ENCODE peak calls at places on chromosome 18, in four cellular contexts. G is A549, H is GM12878, P is K562. W is an unnamed sample.

GRCh38 chr18:79530821-79531220 is 135.1 kb downstream of the NFATC1 start:
- DNase-seq in P (no peak), G (no peak), H (no peak), W (no peak)

GRCh38 chr18:9688036-9688741 is 19.9 kb upstream of the RAB31 start:
- DNase-seq in G (no peak), P (peak), H (no peak), W (no peak)

GRCh38 chr18:32386466-32386865 is 84.2 kb downstream of the GAREM1 start:
- DNase-seq in H (no peak), G (no peak), P (no peak), W (no peak)

GRCh38 chr18:7116832-7117389 is 686 bp downstream of the LAMA1 start:
- DNase-seq in G (no peak), P (no peak), H (no peak), W (no peak)

GRCh38 chr18:46756172-46756558 is 688 bp downstream of the ST8SIA5 start:
- DNase-seq in P (no peak), H (no peak), G (no peak), W (no peak)

GRCh38 chr18:77524909-77525308 is 275.3 kb downstream of the GALR1 start:
- DNase-seq in H (no peak), P (no peak), G (no peak), W (no peak)

GRCh38 chr18:44143054-44143453 is 537.6 kb upstream of the SETBP1 start:
- DNase-seq in P (no peak), H (no peak), G (no peak), W (no peak)

GRCh38 chr18:23204589-23205235 is 69.4 kb downstream of the CABLES1 start:
- DNase-seq in P (no peak), G (no peak), H (no peak), W (no peak)

GRCh38 chr18:23301971-23302370 is 151.1 kb upstream of the RIOK3 start:
- DNase-seq in H (no peak), G (no peak), P (no peak), W (no peak)

GRCh38 chr18:52333860-52334259 is 6.1 kb upstream of the DCC start:
- DNase-seq in P (no peak), G (no peak), H (no peak), W (peak)

GRCh38 chr18:6591491-6591890 is 138.0 kb upstream of the ARHGAP28 start:
- DNase-seq in H (no peak), G (no peak), P (no peak), W (no peak)

GRCh38 chr18:70263336-70263735 is 25.5 kb upstream of the SOCS6 start:
- DNase-seq in H (no peak), G (no peak), P (no peak), W (no peak)

GRCh38 chr18:3409811-3410210 is 40.2 kb upstream of the TGIF1 start:
- DNase-seq in H (no peak), P (no peak), G (no peak), W (no peak)

GRCh38 chr18:35610089-35610488 is 28.5 kb downstream of the GALNT1 start:
- DNase-seq in G (no peak), P (no peak), H (no peak), W (no peak)

GRCh38 chr18:3305933-3306332 is 44.0 kb downstream of the MYL12B start:
- DNase-seq in P (peak), H (no peak), G (no peak), W (peak)

GRCh38 chr18:8423051-8423558 is 186.1 kb upstream of the RAB12 start:
- DNase-seq in H (no peak), P (peak), G (no peak), W (no peak)

GRCh38 chr18:22705328-22705727 is 227.8 kb upstream of the RBBP8 start:
- DNase-seq in H (no peak), P (no peak), G (peak), W (peak)

GRCh38 chr18:3151379-3152264 is 68.1 kb downstream of the MYOM1 start:
- DNase-seq in H (no peak), G (peak), P (peak), W (peak)

GRCh38 chr18:9380571-9381390 is 46.2 kb downstream of the TWSG1 start:
- DNase-seq in G (no peak), P (no peak), H (no peak), W (no peak)

GRCh38 chr18:25228410-25228809 is 123.6 kb downstream of the ZNF521 start:
- DNase-seq in H (no peak), P (no peak), G (no peak), W (no peak)

GRCh38 chr18:67104700-67105284 is 411.7 kb downstream of the DSEL start:
- DNase-seq in H (no peak), G (peak), P (peak), W (peak)

GRCh38 chr18:5895886-5896740 is 791 bp upstream of the TMEM200C start:
- DNase-seq in H (no peak), G (no peak), P (no peak), W (no peak)

GRCh38 chr18:70373062-70373519 is 84.2 kb downstream of the SOCS6 start:
- DNase-seq in P (no peak), G (peak), H (no peak), W (peak)

GRCh38 chr18:25322806-25323205 is 29.2 kb downstream of the ZNF521 start:
- DNase-seq in G (no peak), H (no peak), P (no peak), W (no peak)

GRCh38 chr18:79191956-79192355 is 122.8 kb downstream of the ATP9B start:
- DNase-seq in H (no peak), P (no peak), G (no peak), W (no peak)

GRCh38 chr18:45339819-45340550 is 275.3 kb upstream of the SLC14A2 start:
- DNase-seq in H (no peak), G (no peak), P (no peak), W (no peak)

GRCh38 chr18:25453556-25454269 is 101.7 kb upstream of the ZNF521 start:
- DNase-seq in P (no peak), H (no peak), G (no peak), W (no peak)

DNA sequence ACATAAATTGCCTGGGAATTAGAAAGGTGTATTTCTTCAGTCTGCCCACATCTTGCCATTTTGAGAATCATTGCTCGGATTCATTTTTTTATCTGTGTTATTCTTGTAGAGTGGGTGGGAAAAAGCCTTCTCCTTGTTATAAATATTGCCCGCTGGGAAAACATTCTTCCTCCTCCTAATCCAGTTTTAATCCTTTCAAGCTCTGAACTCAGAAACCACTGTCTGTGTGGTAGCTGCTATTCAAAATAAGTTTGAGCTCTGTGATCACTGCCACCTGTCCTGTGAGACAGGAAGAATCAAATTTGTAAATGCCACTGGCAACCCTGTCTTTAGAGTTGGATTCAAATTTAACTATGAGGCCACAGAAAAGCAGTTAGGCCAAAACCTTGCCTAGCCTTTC is 1875.2 kb upstream of the PIK3C3 start:
- DNase-seq in G (no peak), P (no peak), H (no peak), W (no peak)
- TF ChIP-seq MAX in G (no peak), P (no peak), H (no peak), W (no peak)

DNA sequence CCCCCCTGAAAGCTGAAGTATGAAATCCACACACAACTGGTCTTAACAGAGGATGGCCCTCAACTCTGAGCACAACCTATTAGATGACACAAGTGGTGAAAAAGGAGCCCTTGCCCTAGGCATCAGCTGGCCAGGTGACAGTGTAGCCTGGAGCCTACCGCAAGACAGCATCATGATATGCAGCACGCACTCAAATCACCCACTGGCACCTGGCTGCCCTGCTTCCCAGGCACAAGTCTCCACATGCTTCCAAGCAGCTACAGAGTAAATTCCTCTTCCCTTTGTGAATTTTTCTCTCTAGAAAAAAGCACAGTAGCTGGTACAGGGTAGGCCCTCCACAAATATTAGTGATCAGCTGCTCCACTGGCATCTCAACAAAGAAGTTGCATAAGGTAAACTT is 6.0 kb downstream of the FBXO15 start:
- DNase-seq in P (no peak), G (no peak), H (no peak), W (no peak)
- TF ChIP-seq MYC in P (no peak), G (no peak), H (no peak), W (no peak)

GRCh38 chr18:63084220-63084619 is 235.3 kb downstream of the BCL2 start:
- DNase-seq in G (no peak), H (no peak), P (no peak), W (no peak)
- TF ChIP-seq MAX in G (no peak), H (no peak), P (no peak), W (no peak)

GRCh38 chr18:48060947-48061346 is 130.5 kb upstream of the SMAD2 start:
- DNase-seq in P (no peak), G (no peak), H (no peak), W (no peak)

GRCh38 chr18:48059363-48060109 is 129.1 kb upstream of the SMAD2 start:
- DNase-seq in G (no peak), P (no peak), H (no peak), W (no peak)

GRCh38 chr18:48058486-48058885 is 128.0 kb upstream of the SMAD2 start:
- DNase-seq in P (no peak), H (no peak), G (no peak), W (no peak)

GRCh38 chr18:48061781-48062570 is 131.5 kb upstream of the SMAD2 start:
- DNase-seq in H (no peak), P (no peak), G (no peak), W (no peak)

DNA sequence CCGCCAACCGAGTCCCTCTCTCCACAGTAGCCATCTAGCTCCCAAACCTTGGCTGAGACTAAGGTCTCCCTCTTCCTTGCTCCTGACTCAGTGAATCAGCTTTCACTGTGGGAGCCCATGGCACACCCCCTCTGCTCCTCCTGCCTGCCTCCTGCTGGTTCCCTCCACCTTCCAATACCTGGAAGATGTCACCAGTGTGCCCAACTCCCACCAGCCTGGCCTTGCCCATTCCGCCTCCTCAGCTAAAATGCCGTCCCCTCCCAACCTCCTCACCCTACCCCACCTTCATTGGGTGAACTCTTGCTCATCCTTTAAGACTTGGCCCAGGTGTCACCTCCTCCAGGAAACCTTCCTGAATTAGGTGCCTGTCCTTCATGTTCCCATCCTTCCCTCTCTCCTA is 129.9 kb upstream of the SMAD2 start:
- DNase-seq in H (no peak), P (no peak), G (no peak), W (no peak)
- TF ChIP-seq MYC in H (no peak), P (no peak), G (no peak), W (no peak)

DNA sequence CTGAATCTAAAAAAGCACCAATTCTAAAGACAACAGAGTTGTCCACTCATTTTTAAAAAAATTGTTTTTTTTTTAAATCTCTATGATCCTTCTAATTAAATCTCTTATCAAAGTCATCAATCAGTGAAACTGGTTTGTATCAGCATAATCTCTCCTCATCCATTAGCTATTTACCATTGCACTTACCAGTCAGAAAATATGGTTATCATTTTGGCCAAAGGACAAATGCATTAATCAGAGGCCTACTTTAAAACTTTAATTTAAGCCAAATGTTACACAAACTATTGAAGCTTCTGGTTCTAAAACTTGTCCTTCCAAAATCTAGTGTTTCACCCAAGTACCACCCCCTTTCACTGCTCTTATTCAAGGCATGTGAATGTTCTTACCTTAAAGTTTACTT is 3.8 kb downstream of the C18orf32 start:
- DNase-seq in G (no peak), P (no peak), H (no peak), W (no peak)
- TF ChIP-seq MAX in G (no peak), P (no peak), H (no peak), W (no peak)

GRCh38 chr18:74230922-74231714 is 60.6 kb downstream of the CYB5A start:
- DNase-seq in P (no peak), H (no peak), G (no peak), W (no peak)

GRCh38 chr18:74239567-74239966 is 52.2 kb downstream of the CYB5A start:
- DNase-seq in G (no peak), H (no peak), P (no peak), W (no peak)

GRCh38 chr18:74233933-74234325 is 57.8 kb downstream of the CYB5A start:
- DNase-seq in H (no peak), P (no peak), G (no peak), W (no peak)

GRCh38 chr18:74229891-74230290 is 61.9 kb downstream of the CYB5A start:
- DNase-seq in H (no peak), P (no peak), G (no peak), W (no peak)

DNA sequence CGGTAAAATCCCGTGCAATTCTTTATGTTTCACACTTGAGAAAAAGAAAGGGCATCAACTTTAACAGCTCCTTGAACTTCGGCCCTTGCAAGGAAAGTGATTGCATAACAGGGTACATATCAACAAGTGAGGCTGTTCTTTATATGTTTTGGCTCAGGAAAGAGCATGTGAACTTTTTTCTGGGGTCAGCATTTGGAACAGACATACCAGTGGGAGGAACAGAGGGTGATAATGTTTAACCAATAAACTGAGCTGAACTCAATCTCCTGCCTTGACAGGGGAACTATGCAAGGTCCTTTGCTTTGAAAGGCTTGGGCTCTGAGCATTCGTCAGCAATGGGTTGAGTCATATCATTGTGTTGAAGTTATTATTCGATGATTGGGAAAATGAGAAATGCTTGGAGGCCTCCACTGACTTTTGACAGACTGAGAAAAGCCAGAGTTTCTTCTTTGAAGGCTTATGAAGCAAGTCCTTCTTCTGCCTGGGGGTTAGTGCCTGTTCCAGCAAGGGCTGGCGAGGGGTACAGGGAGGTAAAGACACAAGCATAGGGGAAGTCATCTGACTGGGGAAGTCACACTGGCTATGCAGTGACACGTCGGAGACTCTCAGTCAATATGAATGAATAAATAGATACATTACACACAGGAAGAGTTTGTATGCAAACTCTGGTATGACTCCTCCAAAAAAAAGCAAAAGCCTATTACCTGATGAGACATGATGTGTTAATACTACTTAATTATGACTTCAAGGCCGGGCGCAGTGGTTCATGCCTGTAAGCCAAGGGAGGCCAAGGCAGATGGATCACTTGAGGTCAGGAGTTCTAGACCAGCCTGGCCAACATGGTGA is 57.2 kb downstream of the CYB5A start:
- DNase-seq in P (peak), H (no peak), G (peak), W (peak)
- TF ChIP-seq MYC in P (no peak), H (no peak), G (no peak), W (no peak)

GRCh38 chr18:27377251-27377650 is 192.1 kb upstream of the CHST9 start:
- DNase-seq in P (no peak), H (no peak), G (no peak), W (no peak)
- TF ChIP-seq MAX in P (no peak), H (no peak), G (no peak), W (no peak)

DNA sequence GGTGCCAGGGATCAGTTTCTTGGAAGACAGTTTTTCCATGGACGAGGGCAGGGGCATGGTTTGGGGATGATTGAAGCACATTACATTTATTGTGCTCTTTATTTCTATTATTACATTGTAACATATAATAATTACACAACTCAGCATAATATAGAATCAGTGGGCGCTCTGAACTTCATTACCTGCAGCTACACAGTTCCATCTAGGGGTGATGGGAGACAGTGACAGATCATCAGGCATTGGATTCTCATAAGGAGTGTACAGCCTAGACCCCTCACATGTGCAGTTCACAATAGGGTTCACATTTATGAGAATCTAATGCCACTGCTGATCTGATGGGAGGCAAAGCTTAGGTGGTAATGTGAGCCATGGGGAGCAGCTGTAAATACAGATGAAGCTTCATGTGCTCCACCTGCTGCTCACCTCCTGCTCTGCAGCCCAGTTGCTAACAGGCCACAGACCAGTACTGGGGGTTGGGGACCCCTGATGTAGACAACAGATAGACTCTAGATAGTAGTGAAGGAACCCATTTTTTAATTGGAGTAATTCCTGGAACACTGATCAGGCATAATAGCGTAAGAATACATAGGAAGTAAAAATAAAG is 41.5 kb upstream of the MC4R start:
- DNase-seq in H (no peak), P (no peak), G (no peak), W (peak)
- TF ChIP-seq MYC in H (no peak), P (no peak), G (no peak), W (no peak)

GRCh38 chr18:58048243-58048642 is 4.2 kb downstream of the NEDD4L start:
- DNase-seq in G (no peak), H (no peak), P (no peak), W (no peak)
- TF ChIP-seq MAX in G (no peak), H (no peak), P (no peak), W (no peak)

DNA sequence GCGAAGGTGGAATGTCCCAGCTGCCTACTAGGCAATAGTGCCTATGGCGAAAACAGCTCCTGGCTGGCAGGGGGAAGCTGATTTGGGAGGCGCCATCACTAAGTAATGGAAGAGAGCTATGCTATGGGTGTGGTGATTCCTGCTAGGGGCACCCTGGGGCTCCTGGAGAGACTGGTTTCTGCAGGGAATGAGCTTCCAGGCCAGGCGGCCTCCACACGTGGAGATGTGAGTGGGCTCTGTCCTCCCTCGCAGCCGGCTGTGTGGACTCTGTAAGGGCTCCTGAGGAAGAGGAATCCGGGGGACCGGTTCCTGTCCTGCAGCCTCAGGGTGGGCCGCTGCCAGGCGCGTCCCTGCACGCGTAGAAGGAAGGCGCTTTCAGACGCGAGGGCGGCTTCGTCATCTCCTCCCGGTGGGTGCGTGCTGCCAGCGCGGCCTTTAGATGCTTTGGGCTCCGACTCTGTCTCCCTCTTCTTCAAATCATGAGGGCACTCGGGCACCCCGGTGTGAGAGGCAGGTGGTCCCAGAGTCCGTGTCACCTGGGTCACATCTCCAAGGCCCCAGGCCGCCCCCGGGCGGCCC is 55.5 kb upstream of the ANKRD62 start:
- DNase-seq in H (no peak), G (no peak), P (no peak), W (no peak)
- TF ChIP-seq MYC in H (no peak), G (no peak), P (no peak), W (no peak)